ENCODE peak calls at places on chromosome X, in six cellular contexts. E is suprapubic skin, M is H1, J is esophagus muscularis mucosa, R is upper lobe of left lung, X is sigmoid colon. T is an unnamed sample.

GRCh38 chrX:115387327-115387726 is 97.8 kb downstream of the LUZP4 start:
- DNase-seq in E (no peak), J (no peak), X (no peak), R (no peak), M (no peak), T (no peak)

GRCh38 chrX:19814240-19814639 is 73.2 kb downstream of the SH3KBP1 start:
- DNase-seq in J (no peak), R (peak; percentile 53), M (peak; percentile 5), X (no peak), E (no peak), T (no peak)

GRCh38 chrX:16042980-16043379 is 80.4 kb upstream of the GRPR start:
- DNase-seq in E (no peak), R (no peak), M (no peak), J (no peak), X (no peak), T (no peak)

GRCh38 chrX:103734125-103734760 is 23.5 kb downstream of the TMEM31 start:
- DNase-seq in X (no peak), J (no peak), M (no peak), E (no peak), R (no peak), T (no peak)

GRCh38 chrX:97026406-97026805 is 142.7 kb downstream of the RPA4 start:
- DNase-seq in R (no peak), X (no peak), J (no peak), M (no peak), E (no peak), T (no peak)

GRCh38 chrX:13676885-13677284 is 12.0 kb upstream of the RAB9A start:
- DNase-seq in M (no peak), J (no peak), X (no peak), E (no peak), R (no peak), T (no peak)

GRCh38 chrX:16418650-16419049 is 231.3 kb upstream of the S100G start:
- DNase-seq in X (no peak), M (no peak), R (no peak), J (no peak), E (no peak), T (no peak)

GRCh38 chrX:125778256-125778655 is 387.8 kb downstream of the DCAF12L2 start:
- DNase-seq in J (no peak), R (no peak), X (no peak), M (no peak), E (no peak), T (no peak)

GRCh38 chrX:110036162-110037033 is 33.5 kb downstream of the TMEM164 start:
- DNase-seq in R (no peak), M (no peak), E (no peak), J (no peak), X (no peak), T (no peak)

GRCh38 chrX:6777211-6778002 is 242.5 kb upstream of the VCX3A start:
- DNase-seq in M (no peak), E (no peak), R (no peak), X (no peak), J (no peak), T (no peak)

GRCh38 chrX:45142185-45142584 is 58.5 kb downstream of the DIPK2B start:
- DNase-seq in X (no peak), M (no peak), J (no peak), E (no peak), R (no peak), T (no peak)

GRCh38 chrX:101564651-101565050 is 14.3 kb downstream of the ARMCX1 start:
- DNase-seq in M (no peak), E (no peak), R (no peak), J (no peak), X (no peak), T (no peak)

GRCh38 chrX:78517124-78517523 is 142.0 kb downstream of the RTL3 start:
- DNase-seq in R (no peak), E (no peak), M (no peak), J (no peak), X (no peak), T (no peak)

GRCh38 chrX:112642349-112642748 is 37.4 kb downstream of the LHFPL1 start:
- DNase-seq in E (no peak), M (peak; percentile 13), J (no peak), X (no peak), R (no peak), T (peak; percentile 31)

GRCh38 chrX:19747672-19748610 is 139.5 kb downstream of the SH3KBP1 start:
- DNase-seq in E (no peak), R (peak; percentile 35), M (no peak), X (peak; percentile 63), J (no peak), T (no peak)

GRCh38 chrX:68994135-68994882 is 165.5 kb downstream of the EFNB1 start:
- DNase-seq in J (peak; percentile 34), E (peak; percentile 47), M (no peak), R (no peak), X (no peak), T (no peak)

GRCh38 chrX:9466115-9466495 is 1.2 kb downstream of the TBL1X start:
- DNase-seq in X (peak; percentile 88), E (peak; percentile 78), J (no peak), M (no peak), R (peak; percentile 44), T (peak; percentile 51)

GRCh38 chrX:149757206-149758067 is 16.4 kb upstream of the HSFX1 start:
- DNase-seq in M (no peak), X (no peak), R (no peak), J (no peak), E (no peak), T (no peak)

GRCh38 chrX:84735025-84735424 is 232.8 kb upstream of the HDX start:
- DNase-seq in R (no peak), X (no peak), M (no peak), J (no peak), E (no peak), T (no peak)

GRCh38 chrX:154298312-154298711 is 2.7 kb downstream of the TKTL1 start:
- DNase-seq in M (no peak), J (no peak), R (peak; percentile 31), E (no peak), X (no peak), T (no peak)

GRCh38 chrX:100687128-100687527 is 43.1 kb downstream of the SRPX2 start:
- DNase-seq in M (no peak), X (no peak), R (no peak), E (no peak), J (no peak), T (no peak)

GRCh38 chrX:55783723-55784122 is 66.2 kb downstream of the RRAGB start:
- DNase-seq in R (no peak), J (no peak), E (no peak), M (no peak), X (no peak), T (no peak)

GRCh38 chrX:42028113-42028512 is 104.8 kb upstream of the CASK start:
- DNase-seq in E (no peak), J (no peak), X (no peak), R (no peak), M (no peak), T (no peak)

GRCh38 chrX:19670854-19671620 is 155.7 kb upstream of the MAP3K15 start:
- DNase-seq in X (peak; percentile 72), J (no peak), E (no peak), M (no peak), R (peak; percentile 27), T (no peak)

GRCh38 chrX:150690126-150690525 is 3.1 kb upstream of the MTMR1 start:
- DNase-seq in R (no peak), X (no peak), M (no peak), E (no peak), J (no peak), T (no peak)

GRCh38 chrX:130083656-130084382 is 26.5 kb downstream of the ELF4 start:
- DNase-seq in M (no peak), R (peak; percentile 54), J (no peak), E (no peak), X (no peak), T (no peak)

GRCh38 chrX:24241822-24242648 is 71.8 kb downstream of the SUPT20HL2 start:
- DNase-seq in E (no peak), J (no peak), R (no peak), X (no peak), M (no peak), T (no peak)

GRCh38 chrX:152157042-152157441 is 18.7 kb upstream of the MAGEA10 start:
- DNase-seq in J (no peak), R (no peak), E (no peak), M (no peak), X (no peak), T (no peak)

GRCh38 chrX:152154050-152154449 is 15.7 kb upstream of the MAGEA10 start:
- DNase-seq in M (no peak), R (no peak), E (no peak), X (no peak), J (no peak), T (no peak)

DNA sequence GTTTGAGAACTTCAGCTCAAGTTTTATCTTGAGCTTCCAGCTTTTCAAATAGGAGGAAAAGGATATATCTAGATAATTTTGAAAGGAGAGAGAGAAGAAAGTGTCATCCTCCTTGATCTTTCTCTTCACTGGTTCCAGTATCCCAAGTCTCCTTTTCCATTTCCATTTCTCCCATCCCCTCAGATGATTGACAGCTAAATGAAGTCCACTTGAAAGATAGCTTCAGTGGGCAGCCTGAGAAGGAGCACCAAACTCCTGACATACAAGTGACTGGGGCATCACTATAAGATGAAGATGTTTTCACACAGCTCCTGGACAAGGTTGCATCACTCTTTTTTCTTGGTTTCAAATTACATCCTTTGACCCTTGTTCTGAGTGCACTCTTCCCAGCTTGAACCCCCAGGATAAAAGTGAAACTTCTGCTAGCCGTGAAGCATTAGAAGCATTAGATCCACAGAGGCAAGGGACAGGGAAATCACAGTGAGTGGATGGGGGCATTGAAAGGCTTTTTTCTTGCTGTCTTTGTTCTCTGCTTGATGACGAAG is 17.5 kb upstream of the MAGEA10 start:
- DNase-seq in J (no peak), M (no peak), X (no peak), R (no peak), E (no peak), T (no peak)
- TF ChIP-seq EP300 in J (no peak), M (no peak), X (no peak), R (no peak), E (no peak), T (no peak)

DNA sequence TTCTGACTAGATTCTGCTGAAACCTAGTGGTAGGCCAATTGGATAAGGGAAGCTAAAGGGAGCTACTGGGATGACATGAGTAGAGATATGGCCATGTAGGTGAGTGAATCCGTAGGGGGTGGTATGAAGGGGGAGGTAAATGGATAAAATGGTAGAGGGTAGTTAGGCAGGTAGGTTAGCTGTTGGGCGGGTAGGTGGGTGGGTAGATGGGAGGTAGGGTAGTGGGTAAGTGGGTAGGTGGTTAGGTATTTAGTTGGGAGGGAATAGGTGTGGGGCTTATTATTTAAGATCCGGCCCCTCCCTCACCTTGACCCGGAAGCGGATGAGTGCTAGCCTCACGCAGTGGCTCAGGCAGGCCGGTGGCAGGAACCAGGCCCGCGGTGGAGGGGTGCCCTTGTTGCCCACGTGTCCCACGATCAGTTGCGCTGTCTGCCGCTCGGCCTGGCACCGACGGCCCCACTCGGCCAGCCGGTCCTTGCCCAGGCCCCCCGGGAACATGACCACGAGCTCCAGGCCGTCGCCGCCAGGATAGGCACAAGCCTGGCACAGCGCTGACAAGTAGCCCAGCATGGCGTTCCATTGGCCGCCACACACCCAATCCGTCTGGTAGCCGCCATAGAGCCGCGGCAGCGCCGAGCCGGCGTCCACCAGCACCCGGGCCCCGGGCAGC is 725 bp downstream of the FAM120C start:
- DNase-seq in J (peak; percentile 91), X (peak; percentile 82), M (no peak), E (peak; percentile 68), R (peak; percentile 78), T (peak; percentile 65)
- TF ChIP-seq POLR2AphosphoS5 in J (peak; percentile 44), X (peak; percentile 40), M (peak; percentile 82), E (no peak), R (peak; percentile 47), T (no peak)

GRCh38 chrX:107445636-107446035 is 3.8 kb upstream of the FRMPD3 start:
- DNase-seq in R (no peak), X (no peak), M (no peak), E (no peak), J (no peak), T (no peak)
- H3K4me1 ChIP-seq in R (no peaks in the 10 kb centered on the region), X (no peaks in the 10 kb centered on the region), M (peaks cover 14% of the 10 kb centered on the region), E (peaks cover 7% of the 10 kb centered on the region), J (peaks cover 21% of the 10 kb centered on the region), T (peaks cover 14% of the 10 kb centered on the region)

GRCh38 chrX:132482632-132483031 is 6.2 kb downstream of the MBNL3 start:
- DNase-seq in M (no peak), X (no peak), J (no peak), R (no peak), E (no peak), T (no peak)
- TF ChIP-seq EP300 in M (no peak), X (no peak), J (no peak), R (no peak), E (no peak), T (no peak)